ENCODE peak calls at places on chromosomes 3 and 15, in five cellular contexts. X is GM20000; I is activated CD4-positive, alpha-beta T cell treated with anti-CD3 and anti-CD28 coated beads for 24 hours; L is SK-N-SH; R is H4. J is an unnamed sample.
A peak's percentile ranks its signal among the peaks of the same experiment; 100 is the strongest.

GRCh38 chr3:142029052-142029642 is 120.2 kb downstream of the TFDP2 start:
- DNase-seq in X (peak; percentile 28), I (no peak), L (peak; percentile 11), R (no peak), J (no peak)

GRCh38 chr3:156751461-156752025 is 74.6 kb upstream of the LEKR1 start:
- DNase-seq in X (no peak), I (no peak), L (peak; percentile 47), R (peak; percentile 84), J (no peak)

GRCh38 chr15:39691229-39691628 is 91.4 kb downstream of the FSIP1 start:
- DNase-seq in X (no peak), I (no peak), L (no peak), R (no peak), J (no peak)

GRCh38 chr3:192653862-192654261 is 73.5 kb downstream of the FGF12 start:
- DNase-seq in X (no peak), I (no peak), L (no peak), R (no peak), J (no peak)

GRCh38 chr3:39810647-39811161 is 1.3 kb downstream of the MYRIP start:
- DNase-seq in X (no peak), I (no peak), L (no peak), R (no peak), J (no peak)

GRCh38 chr3:187368765-187369450 is 723 bp downstream of the RTP4 start:
- DNase-seq in X (peak; percentile 41), I (no peak), L (no peak), R (no peak), J (no peak)

GRCh38 chr15:82731527-82731926 is 21.9 kb upstream of the AP3B2 start:
- DNase-seq in X (no peak), I (no peak), L (no peak), R (no peak), J (no peak)

GRCh38 chr3:189334064-189334920 is 162.5 kb downstream of the TPRG1 start:
- DNase-seq in X (no peak), I (no peak), L (no peak), R (peak; percentile 38), J (peak; percentile 6)

GRCh38 chr3:64972793-64973192 is 285.0 kb upstream of the ADAMTS9 start:
- DNase-seq in X (no peak), I (no peak), L (no peak), R (peak; percentile 17), J (peak; percentile 83)

GRCh38 chr15:37059051-37059450 is 41.3 kb downstream of the MEIS2 start:
- DNase-seq in X (no peak), I (no peak), L (no peak), R (no peak), J (peak; percentile 34)

GRCh38 chr3:45455040-45455439 is 66.7 kb downstream of the LARS2 start:
- DNase-seq in X (no peak), I (no peak), L (no peak), R (no peak), J (no peak)

GRCh38 chr15:93066103-93066725 is 22.8 kb downstream of the RGMA start:
- DNase-seq in X (no peak), I (no peak), L (no peak), R (no peak), J (no peak)

GRCh38 chr3:12561397-12561796 is 4.5 kb downstream of the MKRN2 start:
- DNase-seq in X (no peak), I (no peak), L (no peak), R (no peak), J (no peak)

GRCh38 chr3:30221622-30222021 is 384.8 kb upstream of the TGFBR2 start:
- DNase-seq in X (no peak), I (no peak), L (no peak), R (no peak), J (no peak)

GRCh38 chr15:77865701-77866100 is 211.8 kb downstream of the TBC1D2B start:
- DNase-seq in X (no peak), I (no peak), L (no peak), R (no peak), J (no peak)

GRCh38 chr3:116947148-116947547 is 237.6 kb downstream of the TUSC7 start:
- DNase-seq in X (no peak), I (no peak), L (no peak), R (no peak), J (no peak)